ENCODE peak calls at places on chromosome 1, in seven cellular contexts. B, A, D, E, C, S and K are unnamed samples.

GRCh38 chr1:27392096-27392777 is at the start of gene GPR3:
- DNase-seq in B (peak; percentile 95), A (peak; percentile 93), D (peak; percentile 89), E (peak; percentile 88), C (peak; percentile 96), S (peak; percentile 97), K (peak; percentile 95)

GRCh38 chr1:236142358-236143103 is at the start of gene GPR137B:
- DNase-seq in B (no peak), A (peak; percentile 51), D (peak; percentile 65), E (peak; percentile 40), C (peak; percentile 44), S (peak; percentile 79), K (peak; percentile 83)

GRCh38 chr1:211676106-211676583 is 724 bp upstream of the NEK2 start:
- DNase-seq in B (peak; percentile 78), A (no peak), D (peak; percentile 49), E (no peak), C (no peak), S (no peak), K (no peak)

GRCh38 chr1:207291723-207292122 is 29.8 kb upstream of the CD55 start:
- DNase-seq in B (no peak), A (no peak), D (no peak), E (no peak), C (no peak), S (no peak), K (no peak)

GRCh38 chr1:244161111-244161510 is 110.0 kb downstream of the ZBTB18 start:
- DNase-seq in B (no peak), A (no peak), D (no peak), E (no peak), C (no peak), S (no peak), K (no peak)

GRCh38 chr1:243728192-243728570 is 121.9 kb downstream of the AKT3 start:
- DNase-seq in B (no peak), A (no peak), D (no peak), E (no peak), C (no peak), S (no peak), K (no peak)

GRCh38 chr1:152967201-152967600 is 3.2 kb upstream of the SPRR4 start:
- DNase-seq in B (no peak), A (no peak), D (no peak), E (no peak), C (no peak), S (no peak), K (no peak)

GRCh38 chr1:32246888-32247273 is at the start of gene FAM167B:
- DNase-seq in B (peak; percentile 79), A (peak; percentile 65), D (no peak), E (no peak), C (no peak), S (no peak), K (peak; percentile 60)

GRCh38 chr1:15154480-15155036 is 1.0 kb downstream of the TMEM51 start:
- DNase-seq in B (peak; percentile 88), A (peak; percentile 31), D (peak; percentile 55), E (no peak), C (peak; percentile 40), S (peak; percentile 86), K (peak; percentile 37)

GRCh38 chr1:15155191-15155590 is 1.6 kb downstream of the TMEM51 start:
- DNase-seq in B (no peak), A (no peak), D (no peak), E (no peak), C (no peak), S (no peak), K (no peak)

GRCh38 chr1:15157524-15158399 is 4.2 kb downstream of the TMEM51 start:
- DNase-seq in B (no peak), A (no peak), D (no peak), E (no peak), C (no peak), S (no peak), K (no peak)

GRCh38 chr1:15156807-15157380 is 3.3 kb downstream of the TMEM51 start:
- DNase-seq in B (no peak), A (no peak), D (no peak), E (no peak), C (no peak), S (peak; percentile 67), K (no peak)

DNA sequence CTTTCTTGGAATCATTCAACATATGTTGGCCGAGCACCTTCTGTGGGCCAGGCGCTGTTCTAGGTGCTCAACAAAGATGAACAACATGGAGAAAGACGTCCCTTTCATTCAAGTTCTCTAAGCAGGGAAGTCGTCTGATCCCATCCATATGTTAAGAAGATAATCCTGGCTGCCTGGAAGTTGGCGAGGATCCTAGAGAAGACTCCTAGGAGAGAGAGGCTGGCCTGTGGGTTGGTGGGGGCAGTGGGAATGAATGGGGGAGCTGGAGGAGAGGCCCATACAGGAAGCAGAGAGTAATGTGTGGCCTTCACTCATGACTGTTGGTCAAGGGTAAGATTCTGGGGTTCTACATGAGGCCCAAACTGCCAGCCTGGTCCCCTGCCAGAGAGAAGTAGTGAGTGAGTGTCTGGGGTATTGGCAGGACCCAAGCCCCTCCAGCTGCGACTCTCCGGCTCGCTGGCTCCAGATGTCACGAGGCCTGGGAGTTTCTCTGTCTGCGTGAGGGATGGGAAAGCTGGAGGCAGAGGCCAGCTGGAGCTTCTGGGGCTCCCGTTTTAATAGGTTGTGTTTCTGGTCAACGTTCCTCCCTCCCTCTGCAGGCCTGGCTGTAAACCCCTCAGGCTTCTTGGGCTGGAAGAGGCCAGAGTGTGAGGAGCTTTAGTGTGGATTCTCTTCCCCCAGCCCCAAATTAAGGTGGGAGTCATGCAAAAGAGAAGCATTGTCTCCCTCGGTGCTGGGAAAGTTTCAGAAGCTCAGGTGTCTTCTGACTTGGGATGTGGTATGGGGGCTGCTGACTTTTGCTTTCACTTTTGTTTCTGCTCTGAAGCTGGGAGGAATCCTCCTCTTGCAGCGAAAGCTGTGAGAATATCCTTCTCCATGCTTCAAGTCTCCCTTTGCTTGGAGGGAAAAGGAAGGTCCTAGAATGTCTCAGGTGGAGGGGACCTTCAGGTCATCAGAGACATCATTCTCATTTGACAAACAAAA is 2.5 kb downstream of the TMEM51 start:
- DNase-seq in B (no peak), A (no peak), D (no peak), E (no peak), C (no peak), S (no peak), K (no peak)
- H3K4me3 ChIP-seq in B (peak overlapping the region; percentile 97), A (peak overlapping the region; percentile 12), D (peak overlapping the region; percentile 29), E (no peak overlapping the region), C (no peak overlapping the region), S (no peak overlapping the region), K (no peak overlapping the region)

GRCh38 chr1:82540006-82540405 is 739.3 kb downstream of the ADGRL2 start:
- DNase-seq in B (no peak), A (no peak), D (no peak), E (no peak), C (no peak), S (no peak), K (no peak)

GRCh38 chr1:82538876-82539275 is 738.1 kb downstream of the ADGRL2 start:
- DNase-seq in B (no peak), A (no peak), D (no peak), E (no peak), C (no peak), S (no peak), K (no peak)

GRCh38 chr1:82542766-82543165 is 742.0 kb downstream of the ADGRL2 start:
- DNase-seq in B (no peak), A (no peak), D (no peak), E (no peak), C (no peak), S (no peak), K (no peak)

DNA sequence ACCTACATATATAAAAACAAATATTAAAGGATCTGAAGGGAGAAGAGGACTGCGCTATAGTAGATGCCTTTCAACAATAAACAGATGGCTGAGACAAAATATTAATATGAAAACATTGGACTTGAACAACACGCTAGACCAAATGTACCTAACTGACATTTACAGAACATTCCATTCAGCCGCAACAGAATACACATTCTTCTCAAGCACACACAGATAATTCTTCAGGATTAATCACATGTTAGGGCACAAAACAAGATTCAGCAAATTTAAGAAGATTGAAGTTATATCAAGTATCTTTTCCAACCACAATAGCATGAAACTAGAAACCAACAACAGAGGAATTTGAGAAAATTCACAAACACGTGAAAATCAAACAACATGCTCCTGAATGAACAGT is 741.4 kb downstream of the ADGRL2 start:
- DNase-seq in B (no peak), A (no peak), D (no peak), E (no peak), C (no peak), S (no peak), K (no peak)
- H3K9me3 ChIP-seq in B (peaks cover 3% of the 10 kb centered on the region), A (peaks cover 8% of the 10 kb centered on the region), D (no peaks in the 10 kb centered on the region), E (no peaks in the 10 kb centered on the region), C (no peaks in the 10 kb centered on the region), S (no peaks in the 10 kb centered on the region), K (no peaks in the 10 kb centered on the region)

GRCh38 chr1:214377886-214378285 is 96.9 kb downstream of the SMYD2 start:
- DNase-seq in B (no peak), A (no peak), D (no peak), E (no peak), C (no peak), S (no peak), K (no peak)

GRCh38 chr1:214379254-214379970 is 98.5 kb downstream of the SMYD2 start:
- DNase-seq in B (no peak), A (no peak), D (no peak), E (no peak), C (no peak), S (peak; percentile 75), K (no peak)

GRCh38 chr1:214378492-214378891 is 97.5 kb downstream of the SMYD2 start:
- DNase-seq in B (no peak), A (no peak), D (no peak), E (no peak), C (no peak), S (no peak), K (no peak)

GRCh38 chr1:214380418-214380817 is 99.5 kb downstream of the SMYD2 start:
- DNase-seq in B (no peak), A (no peak), D (no peak), E (no peak), C (no peak), S (peak; percentile 48), K (no peak)

DNA sequence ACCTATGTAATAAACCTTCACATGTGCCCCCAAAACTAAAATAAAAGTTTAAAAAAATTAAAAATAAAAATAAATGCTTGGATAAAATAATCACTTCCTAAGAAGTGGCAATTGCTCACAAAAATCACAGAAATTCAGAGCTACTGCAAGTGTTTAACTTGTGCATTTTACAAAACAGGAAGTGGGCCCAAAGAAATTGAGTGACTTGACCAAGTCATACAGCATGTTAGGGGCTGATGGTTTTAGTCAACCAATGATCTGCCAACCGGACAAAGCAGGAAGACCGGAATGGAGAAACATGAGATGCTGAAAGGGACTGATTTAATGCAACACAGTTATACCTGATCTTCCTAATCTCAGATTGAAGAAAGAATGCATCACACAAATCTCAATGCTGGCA is 96.5 kb downstream of the SMYD2 start:
- DNase-seq in B (no peak), A (no peak), D (no peak), E (no peak), C (no peak), S (no peak), K (no peak)
- H3K27ac ChIP-seq in B (no peak overlapping the region), A (no peak overlapping the region), D (no peak overlapping the region), E (no peak overlapping the region), C (no peak overlapping the region), S (no peak overlapping the region), K (no peak overlapping the region)

GRCh38 chr1:204087181-204087892 is 14.4 kb downstream of the SOX13 start:
- DNase-seq in B (no peak), A (no peak), D (no peak), E (no peak), C (no peak), S (no peak), K (no peak)

GRCh38 chr1:204089044-204089751 is 16.3 kb downstream of the SOX13 start:
- DNase-seq in B (peak; percentile 90), A (peak; percentile 68), D (no peak), E (no peak), C (no peak), S (no peak), K (no peak)

GRCh38 chr1:204091066-204091465 is 18.2 kb downstream of the SOX13 start:
- DNase-seq in B (no peak), A (no peak), D (no peak), E (no peak), C (no peak), S (no peak), K (no peak)

GRCh38 chr1:204087893-204088528 is 15.1 kb downstream of the SOX13 start:
- DNase-seq in B (no peak), A (peak; percentile 76), D (no peak), E (no peak), C (no peak), S (no peak), K (peak; percentile 86)

GRCh38 chr1:204088596-204088995 is 15.7 kb downstream of the SOX13 start:
- DNase-seq in B (no peak), A (no peak), D (no peak), E (no peak), C (no peak), S (no peak), K (peak; percentile 20)
- H3K4me3 ChIP-seq in B (peak overlapping the region; percentile 26), A (peak overlapping the region; percentile 51), D (peak overlapping the region; percentile 0), E (no peak overlapping the region), C (no peak overlapping the region), S (no peak overlapping the region), K (no peak overlapping the region)